ENCODE peak calls at places on chromosomes 5 and 9, in ten cellular contexts. One of them, this sample, is unnamed.

GRCh38 chr5:103562084-103562452 is 521 bp downstream of the NUDT12 start:
- DNase-seq in activated effector memory CD4-positive, alpha-beta T cell treated with anti-CD3 and anti-CD28 coated beads, Interleukin-2, amount 50 U/mL, for 16 hours: no peak
- DNase-seq in T-cell: no peak
- DNase-seq in fibroblast of villous mesenchyme: no peak
- DNase-seq in activated CD4-positive, alpha-beta T cell treated with anti-CD3 and anti-CD28 coated beads for 48 hours: no peak
- DNase-seq in activated T-cell treated with anti-CD3 and anti-CD28 coated beads for 1 hour: no peak
- DNase-seq in NCI-H2081: no peak
- DNase-seq in AG08396: no peak
- DNase-seq in MG63: peak; percentile 2
- DNase-seq in keratinocyte: no peak
- DNase-seq in this sample: no peak

GRCh38 chr5:59158165-59158564 is 575.3 kb downstream of the RAB3C start:
- DNase-seq in activated effector memory CD4-positive, alpha-beta T cell treated with anti-CD3 and anti-CD28 coated beads, Interleukin-2, amount 50 U/mL, for 16 hours: no peak
- DNase-seq in T-cell: no peak
- DNase-seq in fibroblast of villous mesenchyme: no peak
- DNase-seq in activated CD4-positive, alpha-beta T cell treated with anti-CD3 and anti-CD28 coated beads for 48 hours: no peak
- DNase-seq in activated T-cell treated with anti-CD3 and anti-CD28 coated beads for 1 hour: no peak
- DNase-seq in NCI-H2081: no peak
- DNase-seq in AG08396: no peak
- DNase-seq in MG63: no peak
- DNase-seq in keratinocyte: no peak
- DNase-seq in this sample: no peak

GRCh38 chr9:37960631-37961030 is 56.7 kb upstream of the SLC25A51 start:
- DNase-seq in activated effector memory CD4-positive, alpha-beta T cell treated with anti-CD3 and anti-CD28 coated beads, Interleukin-2, amount 50 U/mL, for 16 hours: no peak
- DNase-seq in T-cell: no peak
- DNase-seq in fibroblast of villous mesenchyme: no peak
- DNase-seq in activated CD4-positive, alpha-beta T cell treated with anti-CD3 and anti-CD28 coated beads for 48 hours: no peak
- DNase-seq in activated T-cell treated with anti-CD3 and anti-CD28 coated beads for 1 hour: no peak
- DNase-seq in NCI-H2081: no peak
- DNase-seq in AG08396: no peak
- DNase-seq in MG63: no peak
- DNase-seq in keratinocyte: no peak
- DNase-seq in this sample: no peak

GRCh38 chr5:72955143-72955767 is 586 bp upstream of the FCHO2 start:
- DNase-seq in activated effector memory CD4-positive, alpha-beta T cell treated with anti-CD3 and anti-CD28 coated beads, Interleukin-2, amount 50 U/mL, for 16 hours: no peak
- DNase-seq in T-cell: no peak
- DNase-seq in fibroblast of villous mesenchyme: no peak
- DNase-seq in activated CD4-positive, alpha-beta T cell treated with anti-CD3 and anti-CD28 coated beads for 48 hours: no peak
- DNase-seq in activated T-cell treated with anti-CD3 and anti-CD28 coated beads for 1 hour: peak; percentile 10
- DNase-seq in NCI-H2081: no peak
- DNase-seq in AG08396: no peak
- DNase-seq in MG63: no peak
- DNase-seq in keratinocyte: no peak
- DNase-seq in this sample: peak; percentile 19

GRCh38 chr9:9998491-9999287 is 614.1 kb downstream of the PTPRD start:
- DNase-seq in activated effector memory CD4-positive, alpha-beta T cell treated with anti-CD3 and anti-CD28 coated beads, Interleukin-2, amount 50 U/mL, for 16 hours: no peak
- DNase-seq in T-cell: no peak
- DNase-seq in fibroblast of villous mesenchyme: no peak
- DNase-seq in activated CD4-positive, alpha-beta T cell treated with anti-CD3 and anti-CD28 coated beads for 48 hours: no peak
- DNase-seq in activated T-cell treated with anti-CD3 and anti-CD28 coated beads for 1 hour: no peak
- DNase-seq in NCI-H2081: peak; percentile 5
- DNase-seq in AG08396: no peak
- DNase-seq in MG63: no peak
- DNase-seq in keratinocyte: no peak
- DNase-seq in this sample: no peak

GRCh38 chr5:88659529-88660325 is 223.3 kb downstream of the MEF2C start:
- DNase-seq in activated effector memory CD4-positive, alpha-beta T cell treated with anti-CD3 and anti-CD28 coated beads, Interleukin-2, amount 50 U/mL, for 16 hours: no peak
- DNase-seq in T-cell: no peak
- DNase-seq in fibroblast of villous mesenchyme: no peak
- DNase-seq in activated CD4-positive, alpha-beta T cell treated with anti-CD3 and anti-CD28 coated beads for 48 hours: no peak
- DNase-seq in activated T-cell treated with anti-CD3 and anti-CD28 coated beads for 1 hour: no peak
- DNase-seq in NCI-H2081: no peak
- DNase-seq in AG08396: no peak
- DNase-seq in MG63: no peak
- DNase-seq in keratinocyte: no peak
- DNase-seq in this sample: no peak

GRCh38 chr5:72487151-72487550 is 20.1 kb downstream of the ZNF366 start:
- DNase-seq in activated effector memory CD4-positive, alpha-beta T cell treated with anti-CD3 and anti-CD28 coated beads, Interleukin-2, amount 50 U/mL, for 16 hours: no peak
- DNase-seq in T-cell: no peak
- DNase-seq in fibroblast of villous mesenchyme: peak; percentile 38
- DNase-seq in activated CD4-positive, alpha-beta T cell treated with anti-CD3 and anti-CD28 coated beads for 48 hours: no peak
- DNase-seq in activated T-cell treated with anti-CD3 and anti-CD28 coated beads for 1 hour: no peak
- DNase-seq in NCI-H2081: no peak
- DNase-seq in AG08396: no peak
- DNase-seq in MG63: no peak
- DNase-seq in keratinocyte: no peak
- DNase-seq in this sample: no peak

GRCh38 chr9:97900103-97900737 is 22.1 kb downstream of the TRMO start:
- DNase-seq in activated effector memory CD4-positive, alpha-beta T cell treated with anti-CD3 and anti-CD28 coated beads, Interleukin-2, amount 50 U/mL, for 16 hours: no peak
- DNase-seq in T-cell: no peak
- DNase-seq in fibroblast of villous mesenchyme: peak; percentile 10
- DNase-seq in activated CD4-positive, alpha-beta T cell treated with anti-CD3 and anti-CD28 coated beads for 48 hours: no peak
- DNase-seq in activated T-cell treated with anti-CD3 and anti-CD28 coated beads for 1 hour: no peak
- DNase-seq in NCI-H2081: no peak
- DNase-seq in AG08396: no peak
- DNase-seq in MG63: peak; percentile 72
- DNase-seq in keratinocyte: no peak
- DNase-seq in this sample: no peak

GRCh38 chr9:114486205-114486963 is 18.9 kb downstream of the WHRN start:
- DNase-seq in activated effector memory CD4-positive, alpha-beta T cell treated with anti-CD3 and anti-CD28 coated beads, Interleukin-2, amount 50 U/mL, for 16 hours: no peak
- DNase-seq in T-cell: no peak
- DNase-seq in fibroblast of villous mesenchyme: no peak
- DNase-seq in activated CD4-positive, alpha-beta T cell treated with anti-CD3 and anti-CD28 coated beads for 48 hours: no peak
- DNase-seq in activated T-cell treated with anti-CD3 and anti-CD28 coated beads for 1 hour: no peak
- DNase-seq in NCI-H2081: no peak
- DNase-seq in AG08396: no peak
- DNase-seq in MG63: no peak
- DNase-seq in keratinocyte: no peak
- DNase-seq in this sample: no peak

GRCh38 chr9:81829201-81829882 is 98.9 kb upstream of the SPATA31D4 start:
- DNase-seq in activated effector memory CD4-positive, alpha-beta T cell treated with anti-CD3 and anti-CD28 coated beads, Interleukin-2, amount 50 U/mL, for 16 hours: no peak
- DNase-seq in T-cell: no peak
- DNase-seq in fibroblast of villous mesenchyme: peak; percentile 39
- DNase-seq in activated CD4-positive, alpha-beta T cell treated with anti-CD3 and anti-CD28 coated beads for 48 hours: no peak
- DNase-seq in activated T-cell treated with anti-CD3 and anti-CD28 coated beads for 1 hour: no peak
- DNase-seq in NCI-H2081: no peak
- DNase-seq in AG08396: no peak
- DNase-seq in MG63: no peak
- DNase-seq in keratinocyte: no peak
- DNase-seq in this sample: no peak

GRCh38 chr5:80389575-80389974 is 18.3 kb upstream of the ZFYVE16 start:
- DNase-seq in activated effector memory CD4-positive, alpha-beta T cell treated with anti-CD3 and anti-CD28 coated beads, Interleukin-2, amount 50 U/mL, for 16 hours: no peak
- DNase-seq in T-cell: no peak
- DNase-seq in fibroblast of villous mesenchyme: no peak
- DNase-seq in activated CD4-positive, alpha-beta T cell treated with anti-CD3 and anti-CD28 coated beads for 48 hours: no peak
- DNase-seq in activated T-cell treated with anti-CD3 and anti-CD28 coated beads for 1 hour: no peak
- DNase-seq in NCI-H2081: no peak
- DNase-seq in AG08396: no peak
- DNase-seq in MG63: no peak
- DNase-seq in keratinocyte: no peak
- DNase-seq in this sample: no peak

GRCh38 chr5:73887688-73888087 is 261.7 kb downstream of the ARHGEF28 start:
- DNase-seq in activated effector memory CD4-positive, alpha-beta T cell treated with anti-CD3 and anti-CD28 coated beads, Interleukin-2, amount 50 U/mL, for 16 hours: no peak
- DNase-seq in T-cell: no peak
- DNase-seq in fibroblast of villous mesenchyme: no peak
- DNase-seq in activated CD4-positive, alpha-beta T cell treated with anti-CD3 and anti-CD28 coated beads for 48 hours: no peak
- DNase-seq in activated T-cell treated with anti-CD3 and anti-CD28 coated beads for 1 hour: no peak
- DNase-seq in NCI-H2081: no peak
- DNase-seq in AG08396: no peak
- DNase-seq in MG63: no peak
- DNase-seq in keratinocyte: no peak
- DNase-seq in this sample: no peak

GRCh38 chr5:150636391-150637244 is 3.8 kb upstream of the SYNPO start:
- DNase-seq in activated effector memory CD4-positive, alpha-beta T cell treated with anti-CD3 and anti-CD28 coated beads, Interleukin-2, amount 50 U/mL, for 16 hours: no peak
- DNase-seq in T-cell: no peak
- DNase-seq in fibroblast of villous mesenchyme: peak; percentile 63
- DNase-seq in activated CD4-positive, alpha-beta T cell treated with anti-CD3 and anti-CD28 coated beads for 48 hours: no peak
- DNase-seq in activated T-cell treated with anti-CD3 and anti-CD28 coated beads for 1 hour: no peak
- DNase-seq in NCI-H2081: no peak
- DNase-seq in AG08396: no peak
- DNase-seq in MG63: peak; percentile 96
- DNase-seq in keratinocyte: no peak
- DNase-seq in this sample: no peak

GRCh38 chr9:38228331-38229122 is 159.5 kb upstream of the SHB start:
- DNase-seq in activated effector memory CD4-positive, alpha-beta T cell treated with anti-CD3 and anti-CD28 coated beads, Interleukin-2, amount 50 U/mL, for 16 hours: no peak
- DNase-seq in T-cell: no peak
- DNase-seq in fibroblast of villous mesenchyme: no peak
- DNase-seq in activated CD4-positive, alpha-beta T cell treated with anti-CD3 and anti-CD28 coated beads for 48 hours: no peak
- DNase-seq in activated T-cell treated with anti-CD3 and anti-CD28 coated beads for 1 hour: no peak
- DNase-seq in NCI-H2081: no peak
- DNase-seq in AG08396: no peak
- DNase-seq in MG63: no peak
- DNase-seq in keratinocyte: no peak
- DNase-seq in this sample: no peak

GRCh38 chr5:65299841-65300240 is 181.9 kb downstream of the ADAMTS6 start:
- DNase-seq in activated effector memory CD4-positive, alpha-beta T cell treated with anti-CD3 and anti-CD28 coated beads, Interleukin-2, amount 50 U/mL, for 16 hours: no peak
- DNase-seq in T-cell: no peak
- DNase-seq in fibroblast of villous mesenchyme: peak; percentile 54
- DNase-seq in activated CD4-positive, alpha-beta T cell treated with anti-CD3 and anti-CD28 coated beads for 48 hours: no peak
- DNase-seq in activated T-cell treated with anti-CD3 and anti-CD28 coated beads for 1 hour: no peak
- DNase-seq in NCI-H2081: no peak
- DNase-seq in AG08396: peak; percentile 1
- DNase-seq in MG63: no peak
- DNase-seq in keratinocyte: no peak
- DNase-seq in this sample: peak; percentile 83

GRCh38 chr5:16894236-16895057 is 41.6 kb downstream of the MYO10 start:
- DNase-seq in activated effector memory CD4-positive, alpha-beta T cell treated with anti-CD3 and anti-CD28 coated beads, Interleukin-2, amount 50 U/mL, for 16 hours: no peak
- DNase-seq in T-cell: no peak
- DNase-seq in fibroblast of villous mesenchyme: peak; percentile 97
- DNase-seq in activated CD4-positive, alpha-beta T cell treated with anti-CD3 and anti-CD28 coated beads for 48 hours: no peak
- DNase-seq in activated T-cell treated with anti-CD3 and anti-CD28 coated beads for 1 hour: no peak
- DNase-seq in NCI-H2081: peak; percentile 55
- DNase-seq in AG08396: no peak
- DNase-seq in MG63: peak; percentile 85
- DNase-seq in keratinocyte: peak; percentile 56
- DNase-seq in this sample: peak; percentile 91

GRCh38 chr9:70438341-70438924 is 24.0 kb upstream of the KLF9 start:
- DNase-seq in activated effector memory CD4-positive, alpha-beta T cell treated with anti-CD3 and anti-CD28 coated beads, Interleukin-2, amount 50 U/mL, for 16 hours: no peak
- DNase-seq in T-cell: no peak
- DNase-seq in fibroblast of villous mesenchyme: peak; percentile 94
- DNase-seq in activated CD4-positive, alpha-beta T cell treated with anti-CD3 and anti-CD28 coated beads for 48 hours: no peak
- DNase-seq in activated T-cell treated with anti-CD3 and anti-CD28 coated beads for 1 hour: no peak
- DNase-seq in NCI-H2081: no peak
- DNase-seq in AG08396: peak; percentile 15
- DNase-seq in MG63: peak; percentile 54
- DNase-seq in keratinocyte: no peak
- DNase-seq in this sample: peak; percentile 76

GRCh38 chr9:19231126-19232035 is 888 bp downstream of the DENND4C start:
- DNase-seq in activated effector memory CD4-positive, alpha-beta T cell treated with anti-CD3 and anti-CD28 coated beads, Interleukin-2, amount 50 U/mL, for 16 hours: no peak
- DNase-seq in T-cell: no peak
- DNase-seq in fibroblast of villous mesenchyme: peak; percentile 38
- DNase-seq in activated CD4-positive, alpha-beta T cell treated with anti-CD3 and anti-CD28 coated beads for 48 hours: no peak
- DNase-seq in activated T-cell treated with anti-CD3 and anti-CD28 coated beads for 1 hour: peak; percentile 13
- DNase-seq in NCI-H2081: peak; percentile 33
- DNase-seq in AG08396: peak; percentile 37
- DNase-seq in MG63: no peak
- DNase-seq in keratinocyte: no peak
- DNase-seq in this sample: no peak

GRCh38 chr5:145825751-145826180 is 9.4 kb downstream of the PRELID2 start:
- DNase-seq in activated effector memory CD4-positive, alpha-beta T cell treated with anti-CD3 and anti-CD28 coated beads, Interleukin-2, amount 50 U/mL, for 16 hours: no peak
- DNase-seq in T-cell: no peak
- DNase-seq in fibroblast of villous mesenchyme: peak; percentile 69
- DNase-seq in activated CD4-positive, alpha-beta T cell treated with anti-CD3 and anti-CD28 coated beads for 48 hours: no peak
- DNase-seq in activated T-cell treated with anti-CD3 and anti-CD28 coated beads for 1 hour: no peak
- DNase-seq in NCI-H2081: peak; percentile 44
- DNase-seq in AG08396: peak; percentile 32
- DNase-seq in MG63: no peak
- DNase-seq in keratinocyte: no peak
- DNase-seq in this sample: no peak

GRCh38 chr9:134463293-134463692 is 137.0 kb downstream of the RXRA start:
- DNase-seq in activated effector memory CD4-positive, alpha-beta T cell treated with anti-CD3 and anti-CD28 coated beads, Interleukin-2, amount 50 U/mL, for 16 hours: no peak
- DNase-seq in T-cell: no peak
- DNase-seq in fibroblast of villous mesenchyme: no peak
- DNase-seq in activated CD4-positive, alpha-beta T cell treated with anti-CD3 and anti-CD28 coated beads for 48 hours: no peak
- DNase-seq in activated T-cell treated with anti-CD3 and anti-CD28 coated beads for 1 hour: no peak
- DNase-seq in NCI-H2081: no peak
- DNase-seq in AG08396: no peak
- DNase-seq in MG63: no peak
- DNase-seq in keratinocyte: no peak
- DNase-seq in this sample: no peak

GRCh38 chr5:83475540-83476469 is 4.3 kb downstream of the VCAN start:
- DNase-seq in activated effector memory CD4-positive, alpha-beta T cell treated with anti-CD3 and anti-CD28 coated beads, Interleukin-2, amount 50 U/mL, for 16 hours: no peak
- DNase-seq in T-cell: no peak
- DNase-seq in fibroblast of villous mesenchyme: peak; percentile 92
- DNase-seq in activated CD4-positive, alpha-beta T cell treated with anti-CD3 and anti-CD28 coated beads for 48 hours: no peak
- DNase-seq in activated T-cell treated with anti-CD3 and anti-CD28 coated beads for 1 hour: no peak
- DNase-seq in NCI-H2081: no peak
- DNase-seq in AG08396: peak; percentile 73
- DNase-seq in MG63: no peak
- DNase-seq in keratinocyte: no peak
- DNase-seq in this sample: peak; percentile 81

GRCh38 chr9:16060457-16061129 is 507.8 kb downstream of the CCDC171 start:
- DNase-seq in activated effector memory CD4-positive, alpha-beta T cell treated with anti-CD3 and anti-CD28 coated beads, Interleukin-2, amount 50 U/mL, for 16 hours: no peak
- DNase-seq in T-cell: no peak
- DNase-seq in fibroblast of villous mesenchyme: no peak
- DNase-seq in activated CD4-positive, alpha-beta T cell treated with anti-CD3 and anti-CD28 coated beads for 48 hours: no peak
- DNase-seq in activated T-cell treated with anti-CD3 and anti-CD28 coated beads for 1 hour: no peak
- DNase-seq in NCI-H2081: no peak
- DNase-seq in AG08396: no peak
- DNase-seq in MG63: no peak
- DNase-seq in keratinocyte: no peak
- DNase-seq in this sample: no peak

GRCh38 chr5:132671000-132671399 is 2.8 kb upstream of the IL4 start:
- DNase-seq in activated effector memory CD4-positive, alpha-beta T cell treated with anti-CD3 and anti-CD28 coated beads, Interleukin-2, amount 50 U/mL, for 16 hours: no peak
- DNase-seq in T-cell: no peak
- DNase-seq in fibroblast of villous mesenchyme: no peak
- DNase-seq in activated CD4-positive, alpha-beta T cell treated with anti-CD3 and anti-CD28 coated beads for 48 hours: no peak
- DNase-seq in activated T-cell treated with anti-CD3 and anti-CD28 coated beads for 1 hour: no peak
- DNase-seq in NCI-H2081: no peak
- DNase-seq in AG08396: no peak
- DNase-seq in MG63: no peak
- DNase-seq in keratinocyte: no peak
- DNase-seq in this sample: no peak

This sample was measured in non-pigmented ciliary epithelial cell.